ENCODE peak calls at places on chromosome 6, in six cellular contexts. C is Calu3; S is mesothelial cell of epicardium; G is HFF-Myc; O is PC-3; J is CD8-positive, alpha-beta T cell. R is an unnamed sample.

GRCh38 chr6:107965746-107966145 is 7.7 kb upstream of the SEC63 start:
- DNase-seq in C (no peak), S (no peak), O (peak), G (no peak), J (no peak), R (no peak)

GRCh38 chr6:16061833-16062232 is 67.1 kb upstream of the MYLIP start:
- DNase-seq in O (no peak), S (no peak), G (no peak), C (no peak), J (no peak), R (no peak)

GRCh38 chr6:84553527-84553926 is 210.9 kb downstream of the TBX18 start:
- DNase-seq in C (no peak), J (no peak), O (no peak), S (no peak), G (no peak), R (no peak)

GRCh38 chr6:137799950-137800568 is 67.0 kb upstream of the TNFAIP3 start:
- DNase-seq in S (no peak), G (peak), O (peak), C (peak), J (peak), R (no peak)

GRCh38 chr6:36884610-36885009 is 1.1 kb upstream of the C6orf89 start:
- DNase-seq in O (no peak), S (no peak), C (no peak), J (no peak), G (no peak), R (no peak)

GRCh38 chr6:95576621-95577316 is 566 bp upstream of the MANEA start:
- DNase-seq in C (no peak), J (no peak), S (no peak), O (no peak), G (no peak), R (no peak)

GRCh38 chr6:16168121-16168520 is 39.2 kb downstream of the MYLIP start:
- DNase-seq in O (no peak), S (no peak), G (no peak), J (no peak), C (no peak), R (no peak)

GRCh38 chr6:161403717-161404116 is 129.9 kb upstream of the AGPAT4 start:
- DNase-seq in O (no peak), C (no peak), S (no peak), G (no peak), J (no peak), R (no peak)

GRCh38 chr6:34235605-34236422 is 859 bp upstream of the HMGA1 start:
- DNase-seq in J (peak), C (peak), O (peak), G (no peak), S (peak), R (peak)
- TF ChIP-seq CTCF in J (no peak), C (no peak), O (no peak), G (no peak), S (no peak), R (peak)

GRCh38 chr6:43070028-43070632 is 6.0 kb upstream of the PTK7 start:
- DNase-seq in J (no peak), C (peak), O (peak), G (no peak), S (no peak), R (no peak)
- TF ChIP-seq CTCF in J (peak), C (peak), O (peak), G (peak), S (peak), R (peak)

DNA sequence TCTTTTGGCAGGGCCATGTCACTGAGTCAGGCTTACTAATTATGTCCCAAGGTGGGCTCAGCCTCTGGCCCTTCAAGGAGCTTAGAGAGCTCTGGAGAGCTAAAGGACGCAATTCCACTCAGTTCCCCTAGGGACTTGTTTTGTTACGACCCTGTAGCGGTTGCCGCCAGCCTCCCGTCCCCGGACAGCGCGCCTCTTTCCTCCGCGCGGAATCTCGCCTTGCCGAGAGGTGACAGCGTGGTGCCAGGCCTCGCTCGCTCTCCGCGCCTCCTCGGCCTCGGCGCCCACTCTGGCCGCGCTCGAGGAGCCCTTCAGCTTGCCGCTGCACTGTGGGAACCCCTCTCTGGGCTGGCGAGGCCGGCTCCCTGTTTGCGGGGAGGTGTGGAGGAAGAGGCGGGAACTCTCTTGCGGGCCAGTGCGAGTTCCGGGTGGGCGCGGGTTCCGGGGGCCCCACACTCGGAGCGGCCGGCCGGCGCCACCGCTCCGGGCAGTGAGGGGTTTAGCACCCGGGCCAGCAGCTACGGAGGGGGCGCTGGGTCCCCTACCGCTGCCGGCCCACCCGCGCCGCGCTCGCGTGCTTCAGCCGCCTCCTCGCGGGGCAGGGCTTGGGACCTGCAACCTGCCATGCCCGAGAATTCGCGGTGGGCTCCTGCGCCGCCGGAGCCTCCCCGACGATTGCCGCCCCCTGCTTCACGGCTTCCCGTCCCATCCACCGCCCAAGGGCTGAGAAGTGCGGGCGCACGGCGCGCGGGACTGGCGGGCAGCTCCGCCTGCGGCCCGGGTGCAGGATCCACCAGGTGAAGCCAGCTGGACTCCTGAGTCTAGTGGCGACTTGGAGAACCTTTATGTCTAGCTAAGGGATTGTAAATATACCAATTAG is 9.9 kb upstream of the ZNF311 start:
- DNase-seq in C (no peak), G (no peak), S (no peak), J (peak), O (no peak), R (no peak)
- TF ChIP-seq CTCF in C (no peak), G (peak), S (no peak), J (no peak), O (no peak), R (peak)

DNA sequence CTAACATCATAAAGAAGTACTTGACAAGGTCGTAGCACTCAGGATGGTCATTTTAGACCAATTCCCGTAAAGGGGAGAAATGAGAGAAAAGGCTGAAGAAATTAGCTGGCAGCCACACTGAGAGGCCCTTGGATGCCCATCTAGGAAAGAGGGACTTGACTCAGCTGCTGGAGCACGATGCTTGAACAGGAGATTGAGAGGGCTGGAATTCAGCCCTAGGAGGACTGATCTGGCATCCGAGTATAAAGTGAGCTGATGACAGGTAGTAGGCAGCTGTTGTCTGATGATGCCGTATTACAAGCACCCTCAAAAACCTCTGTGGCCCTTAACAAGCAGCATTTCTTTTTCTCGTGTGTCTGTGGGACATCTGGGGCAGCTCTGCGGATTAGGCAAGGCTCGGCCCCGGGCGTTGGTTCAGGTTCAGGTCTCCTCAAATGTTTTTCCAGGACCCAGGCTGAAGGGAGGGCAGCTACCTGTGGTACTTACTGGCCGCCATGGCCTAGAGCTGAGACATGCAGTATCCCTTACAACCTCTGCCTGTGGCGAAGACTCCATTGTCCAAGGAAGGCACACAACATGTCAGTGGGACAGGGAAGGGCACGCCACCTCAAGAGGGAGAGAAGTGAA is 219.6 kb upstream of the SNX9 start:
- DNase-seq in S (no peak), O (no peak), J (no peak), G (no peak), C (no peak), R (no peak)
- TF ChIP-seq CTCF in S (no peak), O (no peak), J (no peak), G (no peak), C (no peak), R (no peak)

DNA sequence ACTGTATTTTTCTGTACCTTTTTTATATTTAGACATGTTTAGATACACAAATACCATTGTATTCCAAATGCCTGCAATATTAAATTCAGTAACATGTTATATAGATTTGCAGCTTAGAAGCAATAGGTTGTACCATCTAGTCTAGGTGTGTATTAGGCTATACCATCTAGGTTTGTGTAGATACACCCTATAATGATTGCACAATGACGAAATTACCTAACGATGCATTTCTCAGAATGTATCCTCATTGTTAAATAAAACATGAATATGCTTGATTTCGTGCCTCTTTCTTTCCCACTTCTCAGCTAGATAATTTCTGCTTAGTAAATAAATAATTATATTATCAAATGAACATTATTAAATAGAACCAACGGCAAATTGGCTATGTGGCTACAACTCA is 653.0 kb downstream of the EPM2A start:
- DNase-seq in O (no peak), J (no peak), S (no peak), G (no peak), C (no peak), R (no peak)
- TF ChIP-seq CTCF in O (no peak), J (no peak), S (no peak), G (no peak), C (no peak), R (no peak)

GRCh38 chr6:27251672-27252251 is 4.3 kb downstream of the PRSS16 start:
- DNase-seq in G (no peak), J (peak), O (peak), C (peak), S (peak), R (peak)
- TF ChIP-seq CTCF in G (peak), J (peak), O (peak), C (peak), S (peak), R (peak)

GRCh38 chr6:140427842-140428241 is 1053.4 kb upstream of the CITED2 start:
- DNase-seq in J (no peak), G (no peak), C (no peak), O (no peak), S (no peak), R (no peak)
- TF ChIP-seq CTCF in J (no peak), G (no peak), C (no peak), O (no peak), S (no peak), R (no peak)

DNA sequence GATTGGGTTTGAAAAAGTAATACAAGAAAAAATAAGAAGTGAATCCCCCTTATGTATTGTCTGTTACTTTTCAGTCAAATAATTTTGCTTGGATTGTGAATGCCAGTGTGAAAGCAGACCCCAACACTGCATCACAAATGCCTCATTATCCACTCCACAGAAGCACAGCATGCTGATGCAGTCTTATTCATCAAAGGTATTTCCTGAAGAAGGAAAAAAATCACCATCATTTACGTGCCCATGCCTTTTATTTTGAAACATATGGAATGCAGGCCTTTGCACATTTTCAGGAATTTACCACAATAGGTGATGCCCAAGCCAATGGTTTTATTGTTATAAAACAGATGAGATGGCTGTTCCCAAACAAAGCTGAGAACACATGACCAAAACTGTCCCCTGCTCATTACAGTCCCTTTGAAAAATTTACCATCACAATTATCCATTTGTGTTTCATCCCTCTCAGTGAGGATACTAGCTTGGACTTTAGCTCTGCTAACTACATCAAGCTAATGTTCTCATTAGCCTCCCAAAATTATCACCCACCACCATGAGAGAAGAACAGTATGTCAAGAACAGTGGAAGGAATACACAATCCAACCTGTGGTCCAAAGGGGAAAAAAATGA is 180.6 kb upstream of the HTR1E start:
- DNase-seq in S (no peak), J (no peak), O (no peak), G (no peak), C (no peak), R (no peak)
- TF ChIP-seq CTCF in S (no peak), J (no peak), O (no peak), G (no peak), C (no peak), R (no peak)

GRCh38 chr6:85756982-85757381 is 114.3 kb upstream of the SYNCRIP start:
- DNase-seq in J (no peak), C (no peak), G (peak), S (no peak), O (peak), R (no peak)
- TF ChIP-seq CTCF in J (no peak), C (peak), G (peak), S (peak), O (peak), R (peak)

GRCh38 chr6:151733680-151734320 is 73.7 kb upstream of the ESR1 start:
- DNase-seq in O (no peak), G (no peak), S (no peak), J (no peak), C (no peak), R (no peak)

GRCh38 chr6:151740820-151741219 is 66.7 kb upstream of the ESR1 start:
- DNase-seq in G (no peak), S (no peak), O (no peak), J (no peak), C (no peak), R (no peak)

GRCh38 chr6:151738267-151738666 is 69.2 kb upstream of the ESR1 start:
- DNase-seq in C (no peak), O (no peak), G (no peak), J (no peak), S (no peak), R (no peak)

GRCh38 chr6:151738960-151739359 is 68.5 kb upstream of the ESR1 start:
- DNase-seq in C (no peak), S (no peak), J (no peak), O (no peak), G (no peak), R (no peak)
- TF ChIP-seq CTCF in C (no peak), S (no peak), J (no peak), O (peak), G (no peak), R (no peak)